ENCODE peak calls at places on chromosome 17, in nine cellular contexts. V is cardiac muscle cell, Y is BE2C, K is ascending aorta, R is uterus, F is heart right ventricle, O is A549, S is esophagus squamous epithelium, N is ovary. J is an unnamed sample. For H3K9me3, the result is how much of the 10 kb centered on the place peaks cover.

GRCh38 chr17:61294286-61294685 is 105.4 kb upstream of the TBX2 start:
- DNase-seq in V (no peak), Y (no peak), K (no peak), R (no peak), F (no peak), O (no peak), S (no peak), N (no peak), J (no peak)

GRCh38 chr17:62895650-62896301 is 70.3 kb upstream of the TANC2 start:
- DNase-seq in V (no peak), Y (no peak), K (no peak), R (no peak), F (no peak), O (no peak), S (no peak), N (no peak), J (no peak)

GRCh38 chr17:78291944-78292910 is 60.8 kb downstream of the TMEM235 start:
- DNase-seq in V (no peak), Y (no peak), K (no peak), R (no peak), F (no peak), O (no peak), S (no peak), N (no peak), J (no peak)

GRCh38 chr17:38747385-38748328 is 479 bp downstream of the PCGF2 start:
- DNase-seq in V (peak), Y (peak), K (no peak), R (peak), F (peak), O (peak), S (no peak), N (peak), J (no peak)

GRCh38 chr17:29682054-29682453 is 59.3 kb upstream of the CORO6 start:
- DNase-seq in V (no peak), Y (no peak), K (no peak), R (no peak), F (no peak), O (no peak), S (no peak), N (no peak), J (no peak)

GRCh38 chr17:41002814-41003213 is 3.1 kb upstream of the KRTAP3-2 start:
- DNase-seq in V (no peak), Y (no peak), K (no peak), R (no peak), F (no peak), O (no peak), S (no peak), N (no peak), J (no peak)

GRCh38 chr17:77865109-77865611 is 93.3 kb upstream of the TNRC6C start:
- DNase-seq in V (peak), Y (peak), K (no peak), R (peak), F (peak), O (no peak), S (no peak), N (no peak), J (no peak)

GRCh38 chr17:17041018-17041521 is 1.2 kb upstream of the MPRIP start:
- DNase-seq in V (no peak), Y (peak), K (no peak), R (no peak), F (peak), O (peak), S (no peak), N (no peak), J (no peak)

GRCh38 chr17:61489719-61490490 is 37.7 kb downstream of the TBX4 start:
- DNase-seq in V (no peak), Y (no peak), K (no peak), R (no peak), F (no peak), O (no peak), S (no peak), N (no peak), J (no peak)

GRCh38 chr17:15972497-15972951 is 27.0 kb downstream of the ZSWIM7 start:
- DNase-seq in V (peak), Y (no peak), K (no peak), R (no peak), F (no peak), O (no peak), S (no peak), N (no peak), J (no peak)

DNA sequence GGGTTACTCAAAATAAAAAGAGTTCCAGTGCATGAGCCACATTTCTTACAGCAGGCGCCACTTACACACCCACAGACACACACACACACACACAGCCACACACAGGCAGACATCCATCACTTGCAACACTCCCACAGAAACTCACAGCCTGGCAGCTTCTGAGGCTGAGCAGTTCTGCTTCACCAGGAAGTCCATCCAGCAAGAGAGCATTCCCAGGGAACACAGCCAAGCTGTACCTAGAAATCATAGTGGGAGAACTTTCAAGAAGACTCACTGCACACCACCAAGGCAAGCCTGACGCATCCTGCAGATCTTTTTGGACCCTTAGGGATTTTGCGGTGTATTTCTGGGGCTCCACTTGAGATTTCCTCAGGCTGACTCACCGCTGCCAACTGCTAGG is 140.9 kb upstream of the WSB1 start:
- DNase-seq in V (no peak), Y (no peak), K (no peak), R (no peak), F (no peak), O (no peak), S (no peak), N (no peak), J (no peak)
- H3K9me3 ChIP-seq in V (under half), Y (under half), K (under half), R (under half), F (under half), O (under half), S (under half), N (under half), J (under half)

DNA sequence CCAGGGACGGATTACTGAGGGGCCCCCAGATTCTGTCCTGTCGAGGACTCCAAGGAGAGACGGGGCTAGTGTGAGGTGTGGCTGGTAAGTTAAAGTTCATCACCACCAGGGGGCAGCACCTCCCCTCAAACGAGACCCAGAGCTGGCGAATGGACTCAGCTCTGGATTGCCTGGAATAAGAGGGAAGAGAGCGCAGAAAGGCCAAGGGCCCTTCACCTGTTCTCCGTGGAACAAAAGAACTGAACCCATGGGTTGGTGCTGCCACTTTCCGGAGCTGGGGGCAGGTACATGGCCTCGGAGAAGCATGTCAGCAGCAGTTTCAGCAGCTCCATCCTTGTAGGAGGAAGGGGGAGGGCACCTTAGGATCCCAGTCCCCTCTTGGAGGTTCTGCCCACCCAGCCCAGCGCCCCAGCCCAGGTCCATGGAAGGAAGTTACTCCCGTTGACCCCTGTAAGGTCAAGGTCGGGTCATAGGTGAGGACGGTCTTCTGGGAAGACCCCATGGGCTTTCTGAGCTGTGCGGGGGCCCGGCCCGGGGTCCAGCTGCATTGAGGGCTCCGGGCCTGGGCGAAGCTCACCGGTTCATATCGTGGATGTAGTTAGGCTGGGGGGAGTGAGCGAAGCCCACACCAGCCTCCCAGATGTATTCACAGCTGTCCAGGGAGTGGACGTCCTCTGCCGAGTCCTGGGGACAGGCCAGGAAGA is 10.8 kb downstream of the HID1 start:
- DNase-seq in V (peak), Y (peak), K (no peak), R (peak), F (peak), O (peak), S (no peak), N (peak), J (peak)
- TF ChIP-seq CTCF in V (peak), Y (peak), K (peak), R (peak), F (peak), O (peak), S (peak), N (peak), J (peak)

GRCh38 chr17:5181509-5182305 is 10.0 kb downstream of the ZNF594 start:
- DNase-seq in V (no peak), Y (no peak), K (no peak), R (no peak), F (no peak), O (no peak), S (no peak), N (no peak), J (no peak)
- H3K9me3 ChIP-seq in V (under half), Y (under half), K (half or more), R (under half), F (half or more), O (half or more), S (half or more), N (half or more), J (half or more)

GRCh38 chr17:57541472-57542394 is 203.4 kb downstream of the CCDC182 start:
- DNase-seq in V (peak), Y (peak), K (peak), R (peak), F (peak), O (peak), S (no peak), N (no peak), J (no peak)
- TF ChIP-seq CTCF in V (no peak), Y (peak), K (no peak), R (no peak), F (no peak), O (no peak), S (no peak), N (no peak), J (no peak)